ENCODE peak calls at places on chromosomes 11 and 22, in ten cellular contexts. K is left ventricle myocardium inferior; B is GM23248; A is effector memory CD4-positive, alpha-beta T cell; W is CD4-positive, alpha-beta memory T cell; M is astrocyte; U is IMR-90; V is spleen; I is cardiac muscle cell; T is right cardiac atrium. F is an unnamed sample. For H3K27me3 and H3K9me3, the result is how much of the 10 kb centered on the place peaks cover.

GRCh38 chr11:44600739-44601416 is 35.4 kb downstream of the CD82 start:
- DNase-seq in T (peak), A (no peak), B (no peak), W (no peak), I (peak), U (peak), V (peak), K (peak), M (no peak), F (no peak)

GRCh38 chr11:130001491-130002351 is 914 bp downstream of the PRDM10 start:
- DNase-seq in V (no peak), M (peak), K (peak), W (peak), U (peak), I (peak), B (peak), A (no peak), T (no peak), F (peak)

GRCh38 chr22:43862074-43862881 is at the start of gene SULT4A1:
- DNase-seq in B (peak), I (peak), W (no peak), A (no peak), T (no peak), V (peak), M (peak), U (peak), K (no peak), F (peak)

GRCh38 chr22:47333625-47334024 is 571.2 kb downstream of the TBC1D22A start:
- DNase-seq in M (peak), V (no peak), A (no peak), U (peak), I (peak), T (no peak), K (no peak), B (peak), W (no peak), F (no peak)

GRCh38 chr11:11000546-11001283 is 142.9 kb upstream of the ZBED5 start:
- DNase-seq in B (no peak), T (no peak), K (no peak), W (no peak), I (no peak), U (no peak), M (no peak), V (no peak), A (no peak), F (no peak)

GRCh38 chr11:101880208-101880607 is 34.6 kb upstream of the CEP126 start:
- DNase-seq in A (no peak), V (no peak), W (no peak), B (peak), M (peak), U (peak), T (no peak), K (no peak), I (peak), F (no peak)

GRCh38 chr11:65777821-65778361 is 2.9 kb downstream of the AP5B1 start:
- DNase-seq in T (no peak), A (no peak), W (no peak), U (no peak), M (no peak), V (peak), K (no peak), I (no peak), B (no peak), F (peak)

GRCh38 chr11:96257972-96258951 is 84.7 kb downstream of the MAML2 start:
- DNase-seq in B (peak), W (peak), M (peak), I (peak), V (no peak), A (no peak), U (peak), T (no peak), K (no peak), F (no peak)

GRCh38 chr11:10506013-10506370 is 35.0 kb downstream of the RNF141 start:
- DNase-seq in U (no peak), A (no peak), M (no peak), T (no peak), W (no peak), V (no peak), K (no peak), I (no peak), B (no peak), F (no peak)

GRCh38 chr11:86497310-86497709 is 122.6 kb downstream of the CCDC81 start:
- DNase-seq in V (no peak), A (no peak), U (peak), M (peak), T (no peak), B (peak), W (no peak), I (peak), K (no peak), F (no peak)

GRCh38 chr22:46974077-46974476 is 211.6 kb downstream of the TBC1D22A start:
- DNase-seq in M (no peak), I (no peak), V (no peak), K (no peak), B (peak), A (no peak), T (no peak), W (no peak), U (no peak), F (no peak)

GRCh38 chr11:114081641-114082414 is 22.3 kb downstream of the ZBTB16 start:
- DNase-seq in M (peak), U (no peak), B (peak), I (peak), A (no peak), K (no peak), V (no peak), W (no peak), T (no peak), F (no peak)

GRCh38 chr11:113305440-113306336 is 8.7 kb upstream of the TTC12 start:
- DNase-seq in T (peak), W (peak), I (peak), V (peak), M (peak), K (peak), U (peak), B (peak), A (peak), F (peak)

GRCh38 chr11:60130496-60130895 is 42.0 kb downstream of the MS4A2 start:
- DNase-seq in K (no peak), T (no peak), W (no peak), V (no peak), B (peak), I (peak), M (no peak), U (no peak), A (no peak), F (peak)

GRCh38 chr22:47284360-47284759 is 521.9 kb downstream of the TBC1D22A start:
- DNase-seq in B (no peak), U (no peak), A (no peak), T (no peak), W (no peak), V (no peak), I (no peak), K (no peak), M (no peak), F (no peak)

GRCh38 chr11:66311965-66312548 is 4.8 kb downstream of the CD248 start:
- DNase-seq in I (peak), V (peak), W (peak), A (peak), B (peak), T (peak), U (peak), M (peak), K (peak), F (peak)

GRCh38 chr11:107359701-107360100 is 97.9 kb downstream of the CWF19L2 start:
- DNase-seq in W (no peak), T (no peak), K (no peak), B (peak), V (no peak), A (no peak), I (no peak), M (no peak), U (peak), F (no peak)

GRCh38 chr22:31492151-31492550 is 2.5 kb upstream of the EIF4ENIF1 start:
- DNase-seq in A (no peak), V (no peak), U (no peak), I (peak), T (no peak), M (no peak), K (no peak), W (no peak), B (no peak), F (no peak)

GRCh38 chr11:128926437-128927107 is 16.1 kb downstream of the TP53AIP1 start:
- DNase-seq in K (no peak), U (no peak), A (no peak), I (no peak), T (no peak), M (no peak), B (no peak), V (peak), W (no peak), F (no peak)

GRCh38 chr11:35180311-35181233 is 41.6 kb downstream of the CD44 start:
- DNase-seq in V (no peak), W (no peak), I (no peak), B (peak), T (no peak), U (peak), M (peak), K (no peak), A (no peak), F (no peak)

GRCh38 chr22:39241632-39242388 is 3.0 kb downstream of the PDGFB start:
- DNase-seq in I (no peak), K (no peak), W (peak), U (no peak), A (peak), M (no peak), V (no peak), T (peak), B (peak), F (no peak)
- H3K27me3 ChIP-seq in I (under half), K (under half), W (under half), U (half or more), A (under half), M (under half), V (under half), T (under half), B (under half), F (under half)

DNA sequence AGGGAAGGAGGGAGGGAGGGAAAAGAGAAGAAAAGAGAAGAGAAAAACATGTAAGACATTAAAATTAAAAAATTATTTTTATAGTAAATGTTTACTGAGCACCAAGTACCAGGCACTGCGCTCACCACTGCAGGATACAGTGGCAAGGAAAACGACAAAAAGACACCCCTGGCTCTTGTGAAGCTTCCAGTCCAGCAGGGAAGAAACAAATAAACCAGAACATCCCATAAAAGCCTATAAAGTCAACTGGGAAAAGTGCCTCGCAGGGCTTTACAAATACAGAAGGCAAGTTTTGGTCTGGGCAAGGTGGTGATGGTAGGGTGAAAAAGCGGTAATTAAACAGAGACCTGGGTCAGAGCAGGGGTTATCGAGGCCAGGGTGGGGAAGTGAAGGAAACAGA is 33.6 kb downstream of the LARGE1 start:
- DNase-seq in I (no peak), V (peak), T (no peak), M (no peak), B (no peak), A (no peak), U (no peak), W (no peak), K (no peak), F (no peak)
- H3K9me3 ChIP-seq in I (under half), V (under half), T (under half), M (under half), B (under half), A (under half), U (under half), W (under half), K (under half), F (under half)

GRCh38 chr11:83510530-83511449 is 224.6 kb upstream of the CCDC90B start:
- DNase-seq in M (no peak), I (no peak), A (no peak), K (no peak), T (no peak), B (no peak), V (no peak), W (no peak), U (no peak), F (no peak)
- H3K27me3 ChIP-seq in M (under half), I (under half), A (under half), K (under half), T (under half), B (under half), V (under half), W (under half), U (under half), F (under half)

DNA sequence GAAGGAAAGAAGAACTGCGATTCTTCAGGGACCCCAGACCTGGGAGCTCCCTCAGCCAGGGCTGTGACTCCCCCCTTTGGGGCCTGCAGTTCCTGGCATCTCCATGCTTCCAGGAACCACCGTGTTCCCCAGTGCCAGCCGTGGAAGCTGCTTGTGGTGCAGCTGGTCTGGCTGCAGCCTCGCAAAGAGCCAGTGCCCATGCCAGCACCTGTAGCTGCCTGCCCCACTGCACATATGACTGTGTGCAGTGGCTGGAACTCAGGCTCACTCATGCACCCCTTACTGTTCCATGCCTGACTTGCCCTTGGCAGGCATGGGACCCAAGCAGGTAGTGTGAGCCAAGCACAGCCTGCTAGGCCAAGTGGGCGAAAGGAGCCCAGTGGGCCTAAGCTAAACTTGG is 401.3 kb downstream of the LRRC4C start:
- DNase-seq in W (no peak), B (no peak), I (no peak), T (no peak), M (no peak), A (no peak), V (peak), K (no peak), U (no peak), F (no peak)
- H3K9me3 ChIP-seq in W (under half), B (under half), I (under half), T (under half), M (under half), A (under half), V (under half), K (under half), U (under half), F (under half)